ENCODE peak calls at places on chromosome 17, in five cellular contexts. One of them, this sample, is unnamed.

GRCh38 chr17:44221072-44221861 is 1.8 kb upstream of the UBTF start:
- DNase-seq in endothelial cell of umbilical vein: peak; percentile 83
- DNase-seq in GM12878: no peak
- DNase-seq in H1: peak; percentile 84
- DNase-seq in HCT116: no peak
- DNase-seq in this sample: peak; percentile 85

GRCh38 chr17:732788-733720 is 658 bp downstream of the TLCD3A start:
- DNase-seq in HCT116: no peak
- DNase-seq in H1: peak; percentile 69
- DNase-seq in endothelial cell of umbilical vein: peak; percentile 57
- DNase-seq in GM12878: no peak
- DNase-seq in this sample: no peak

GRCh38 chr17:68783861-68784260 is 171.3 kb downstream of the ABCA8 start:
- DNase-seq in endothelial cell of umbilical vein: no peak
- DNase-seq in H1: no peak
- DNase-seq in GM12878: no peak
- DNase-seq in HCT116: no peak
- DNase-seq in this sample: no peak

GRCh38 chr17:40966848-40967247 is at the start of gene KRT39:
- DNase-seq in HCT116: no peak
- DNase-seq in endothelial cell of umbilical vein: no peak
- DNase-seq in H1: no peak
- DNase-seq in GM12878: no peak
- DNase-seq in this sample: no peak

GRCh38 chr17:65278820-65279184 is 141.6 kb downstream of the RGS9 start:
- DNase-seq in HCT116: no peak
- DNase-seq in H1: no peak
- DNase-seq in GM12878: no peak
- DNase-seq in endothelial cell of umbilical vein: no peak
- DNase-seq in this sample: no peak

GRCh38 chr17:5545051-5545987 is 39.0 kb downstream of the NLRP1 start:
- DNase-seq in H1: no peak
- DNase-seq in endothelial cell of umbilical vein: no peak
- DNase-seq in HCT116: no peak
- DNase-seq in GM12878: no peak
- DNase-seq in this sample: no peak

GRCh38 chr17:5775098-5775497 is 190.8 kb upstream of the NLRP1 start:
- DNase-seq in HCT116: no peak
- DNase-seq in H1: no peak
- DNase-seq in endothelial cell of umbilical vein: no peak
- DNase-seq in GM12878: no peak
- DNase-seq in this sample: no peak

GRCh38 chr17:41575336-41575735 is 3.5 kb upstream of the KRT9 start:
- DNase-seq in HCT116: no peak
- DNase-seq in GM12878: no peak
- DNase-seq in H1: no peak
- DNase-seq in endothelial cell of umbilical vein: no peak
- DNase-seq in this sample: no peak

GRCh38 chr17:64060331-64060730 is 39.9 kb upstream of the ICAM2 start:
- DNase-seq in HCT116: no peak
- DNase-seq in GM12878: no peak
- DNase-seq in H1: no peak
- DNase-seq in endothelial cell of umbilical vein: peak; percentile 65
- DNase-seq in this sample: no peak

GRCh38 chr17:83083368-83084201 is 4.2 kb downstream of the METRNL start:
- DNase-seq in HCT116: no peak
- DNase-seq in endothelial cell of umbilical vein: peak; percentile 51
- DNase-seq in H1: no peak
- DNase-seq in GM12878: no peak
- DNase-seq in this sample: peak; percentile 54

GRCh38 chr17:20214807-20215206 is 205.6 kb downstream of the SPECC1 start:
- DNase-seq in endothelial cell of umbilical vein: no peak
- DNase-seq in HCT116: no peak
- DNase-seq in GM12878: no peak
- DNase-seq in H1: no peak
- DNase-seq in this sample: no peak

GRCh38 chr17:42408076-42408475 is 15.0 kb downstream of the CAVIN1 start:
- DNase-seq in endothelial cell of umbilical vein: peak; percentile 84
- DNase-seq in H1: no peak
- DNase-seq in HCT116: no peak
- DNase-seq in GM12878: no peak
- DNase-seq in this sample: no peak

GRCh38 chr17:48139948-48140347 is 32.4 kb downstream of the SNX11 start:
- DNase-seq in H1: no peak
- DNase-seq in HCT116: no peak
- DNase-seq in GM12878: no peak
- DNase-seq in endothelial cell of umbilical vein: peak; percentile 59
- DNase-seq in this sample: no peak

GRCh38 chr17:38693700-38694329 is 11.3 kb upstream of the MLLT6 start:
- DNase-seq in GM12878: no peak
- DNase-seq in H1: no peak
- DNase-seq in HCT116: no peak
- DNase-seq in endothelial cell of umbilical vein: no peak
- DNase-seq in this sample: no peak
- TF ChIP-seq MAX in GM12878: no peak
- TF ChIP-seq MAX in H1: no peak
- TF ChIP-seq MAX in HCT116: no peak
- TF ChIP-seq MAX in endothelial cell of umbilical vein: no peak
- TF ChIP-seq MAX in this sample: no peak

DNA sequence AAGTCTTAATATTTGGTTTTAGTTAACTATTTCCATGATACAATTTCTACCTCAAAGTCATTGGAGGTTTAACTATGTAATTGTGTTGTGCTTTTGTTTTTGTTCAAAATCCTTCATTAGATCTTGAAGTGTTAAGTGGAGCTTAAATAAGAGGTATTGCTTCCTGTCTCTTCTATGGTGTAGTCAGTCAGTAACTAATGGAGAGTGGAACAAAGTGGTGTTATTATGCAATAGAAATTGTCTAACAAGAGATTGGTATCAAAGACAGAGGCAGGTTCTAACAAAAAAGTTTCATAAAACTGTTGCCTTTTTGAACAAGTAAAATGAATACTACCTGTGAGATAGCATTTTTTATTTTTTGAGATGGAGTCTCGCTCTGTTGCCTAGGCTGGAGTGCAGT is 45.2 kb downstream of the GRB7 start:
- DNase-seq in endothelial cell of umbilical vein: no peak
- DNase-seq in HCT116: no peak
- DNase-seq in GM12878: no peak
- DNase-seq in H1: no peak
- DNase-seq in this sample: no peak
- H3K9me3 ChIP-seq in endothelial cell of umbilical vein: no peaks in the 10 kb centered on the region
- H3K9me3 ChIP-seq in HCT116: no peaks in the 10 kb centered on the region
- H3K9me3 ChIP-seq in GM12878: no peaks in the 10 kb centered on the region
- H3K9me3 ChIP-seq in H1: no peaks in the 10 kb centered on the region
- H3K9me3 ChIP-seq in this sample: no peaks in the 10 kb centered on the region

GRCh38 chr17:79562117-79562805 is 48.6 kb downstream of the RBFOX3 start:
- DNase-seq in H1: no peak
- DNase-seq in endothelial cell of umbilical vein: no peak
- DNase-seq in GM12878: no peak
- DNase-seq in HCT116: no peak
- DNase-seq in this sample: no peak
- TF ChIP-seq MAX in H1: no peak
- TF ChIP-seq MAX in endothelial cell of umbilical vein: no peak
- TF ChIP-seq MAX in GM12878: no peak
- TF ChIP-seq MAX in HCT116: no peak
- TF ChIP-seq MAX in this sample: no peak

GRCh38 chr17:2734939-2735338 is 14.5 kb downstream of the CCDC92B start:
- DNase-seq in H1: no peak
- DNase-seq in GM12878: no peak
- DNase-seq in endothelial cell of umbilical vein: no peak
- DNase-seq in HCT116: no peak
- DNase-seq in this sample: no peak

GRCh38 chr17:2731807-2732206 is 17.6 kb downstream of the CCDC92B start:
- DNase-seq in GM12878: no peak
- DNase-seq in endothelial cell of umbilical vein: no peak
- DNase-seq in HCT116: no peak
- DNase-seq in H1: no peak
- DNase-seq in this sample: no peak

GRCh38 chr17:2736956-2737355 is 12.5 kb downstream of the CCDC92B start:
- DNase-seq in HCT116: no peak
- DNase-seq in H1: no peak
- DNase-seq in endothelial cell of umbilical vein: no peak
- DNase-seq in GM12878: no peak
- DNase-seq in this sample: no peak

GRCh38 chr17:2737693-2738092 is 11.8 kb downstream of the CCDC92B start:
- DNase-seq in H1: no peak
- DNase-seq in endothelial cell of umbilical vein: no peak
- DNase-seq in HCT116: no peak
- DNase-seq in GM12878: no peak
- DNase-seq in this sample: no peak

DNA sequence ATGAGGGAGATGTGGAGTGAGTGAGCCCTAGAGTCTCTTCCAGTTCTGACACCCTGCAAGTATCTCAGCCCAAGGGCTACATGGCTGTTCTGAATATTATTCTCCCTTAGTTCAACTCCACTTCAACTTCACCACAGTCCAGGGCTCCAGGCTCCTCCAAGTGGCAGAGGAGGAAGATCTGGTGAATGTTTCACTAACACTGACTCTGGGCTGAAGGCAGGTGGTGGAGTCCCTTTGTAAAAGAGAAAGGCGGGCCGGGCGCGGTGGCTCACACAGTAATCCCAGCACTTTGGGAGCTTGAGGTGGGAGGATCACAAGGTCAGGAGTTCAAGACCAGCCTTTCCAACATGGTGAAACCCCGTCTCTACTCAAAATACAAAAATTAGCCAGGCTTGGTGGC is 13.6 kb downstream of the CCDC92B start:
- DNase-seq in H1: no peak
- DNase-seq in GM12878: no peak
- DNase-seq in endothelial cell of umbilical vein: no peak
- DNase-seq in HCT116: no peak
- DNase-seq in this sample: no peak
- H3K9me3 ChIP-seq in H1: no peaks in the 10 kb centered on the region
- H3K9me3 ChIP-seq in GM12878: no peaks in the 10 kb centered on the region
- H3K9me3 ChIP-seq in endothelial cell of umbilical vein: no peaks in the 10 kb centered on the region
- H3K9me3 ChIP-seq in HCT116: no peaks in the 10 kb centered on the region
- H3K9me3 ChIP-seq in this sample: no peaks in the 10 kb centered on the region